ENCODE peak calls at places on chromosomes 16 and 17, in five cellular contexts. S is breast epithelium, N is uterus, V is sigmoid colon, B is A549. Z is an unnamed sample. For H3K4me1 and H3K9me3, the result is how much of the 10 kb centered on the place peaks cover.

GRCh38 chr16:57265850-57266530 is 18.5 kb downstream of the PLLP start:
- DNase-seq in S (peak), N (no peak), V (no peak), B (no peak), Z (peak)

GRCh38 chr16:81600275-81600674 is 155.7 kb downstream of the CMIP start:
- DNase-seq in S (no peak), N (no peak), V (no peak), B (no peak), Z (no peak)

GRCh38 chr17:57879437-57880085 is 29.7 kb upstream of the MRPS23 start:
- DNase-seq in S (no peak), N (no peak), V (no peak), B (peak), Z (no peak)

GRCh38 chr17:54408741-54409140 is 491.9 kb upstream of the TOM1L1 start:
- DNase-seq in S (no peak), N (no peak), V (no peak), B (no peak), Z (no peak)

GRCh38 chr17:69716571-69716970 is 302.1 kb downstream of the MAP2K6 start:
- DNase-seq in S (no peak), N (no peak), V (no peak), B (no peak), Z (no peak)

GRCh38 chr16:57137043-57137442 is 44.7 kb downstream of the CPNE2 start:
- DNase-seq in S (no peak), N (no peak), V (no peak), B (no peak), Z (no peak)

GRCh38 chr16:69083306-69083941 is 22.0 kb upstream of the HAS3 start:
- DNase-seq in S (no peak), N (no peak), V (no peak), B (no peak), Z (no peak)

GRCh38 chr16:57304169-57305061 is 19.9 kb upstream of the PLLP start:
- DNase-seq in S (peak), N (peak), V (peak), B (peak), Z (peak)

GRCh38 chr17:59355695-59356323 is 24.4 kb downstream of the YPEL2 start:
- DNase-seq in S (no peak), N (no peak), V (no peak), B (no peak), Z (no peak)

GRCh38 chr17:75398279-75398678 is 7.2 kb downstream of the GRB2 start:
- DNase-seq in S (no peak), N (no peak), V (no peak), B (no peak), Z (no peak)

GRCh38 chr17:75364078-75364477 is 41.4 kb downstream of the GRB2 start:
- DNase-seq in S (no peak), N (no peak), V (no peak), B (no peak), Z (no peak)

GRCh38 chr16:1991135-1991551 is 1.4 kb downstream of the SYNGR3 start:
- DNase-seq in S (no peak), N (no peak), V (no peak), B (no peak), Z (no peak)

GRCh38 chr16:57810197-57811024 is 8.1 kb upstream of the KIFC3 start:
- DNase-seq in S (peak), N (peak), V (peak), B (peak), Z (peak)

GRCh38 chr17:13395346-13395745 is 206.4 kb downstream of the HS3ST3A1 start:
- DNase-seq in S (no peak), N (no peak), V (no peak), B (no peak), Z (no peak)

GRCh38 chr17:66542183-66542966 is 240.0 kb downstream of the PRKCA start:
- DNase-seq in S (no peak), N (no peak), V (no peak), B (no peak), Z (no peak)

GRCh38 chr17:34566873-34567272 is 12.5 kb upstream of the TMEM132E start:
- DNase-seq in S (no peak), N (no peak), V (no peak), B (no peak), Z (no peak)

GRCh38 chr16:46972971-46973456 is 460 bp downstream of the DNAJA2 start:
- DNase-seq in S (peak), N (no peak), V (peak), B (no peak), Z (peak)

GRCh38 chr17:78722101-78722761 is 59.8 kb downstream of the CYTH1 start:
- DNase-seq in S (no peak), N (no peak), V (peak), B (no peak), Z (no peak)

GRCh38 chr16:82681592-82681991 is 54.8 kb downstream of the CDH13 start:
- DNase-seq in S (no peak), N (no peak), V (no peak), B (no peak), Z (no peak)

GRCh38 chr16:86099326-86099725 is 200.4 kb downstream of the IRF8 start:
- DNase-seq in S (no peak), N (no peak), V (peak), B (no peak), Z (no peak)

GRCh38 chr17:40338058-40338457 is 26.5 kb downstream of the GJD3 start:
- DNase-seq in S (no peak), N (no peak), V (no peak), B (no peak), Z (no peak)
- H3K4me1 ChIP-seq in S (under half), N (under half), V (under half), B (half or more), Z (half or more)

GRCh38 chr16:88003316-88003715 is 52.1 kb downstream of the BANP start:
- DNase-seq in S (no peak), N (no peak), V (peak), B (no peak), Z (no peak)

GRCh38 chr16:88005968-88006367 is 54.7 kb downstream of the BANP start:
- DNase-seq in S (no peak), N (no peak), V (peak), B (no peak), Z (no peak)

GRCh38 chr16:88004391-88004790 is 53.2 kb downstream of the BANP start:
- DNase-seq in S (no peak), N (no peak), V (peak), B (no peak), Z (no peak)

GRCh38 chr16:88003736-88004135 is 52.5 kb downstream of the BANP start:
- DNase-seq in S (no peak), N (no peak), V (peak), B (no peak), Z (no peak)

DNA sequence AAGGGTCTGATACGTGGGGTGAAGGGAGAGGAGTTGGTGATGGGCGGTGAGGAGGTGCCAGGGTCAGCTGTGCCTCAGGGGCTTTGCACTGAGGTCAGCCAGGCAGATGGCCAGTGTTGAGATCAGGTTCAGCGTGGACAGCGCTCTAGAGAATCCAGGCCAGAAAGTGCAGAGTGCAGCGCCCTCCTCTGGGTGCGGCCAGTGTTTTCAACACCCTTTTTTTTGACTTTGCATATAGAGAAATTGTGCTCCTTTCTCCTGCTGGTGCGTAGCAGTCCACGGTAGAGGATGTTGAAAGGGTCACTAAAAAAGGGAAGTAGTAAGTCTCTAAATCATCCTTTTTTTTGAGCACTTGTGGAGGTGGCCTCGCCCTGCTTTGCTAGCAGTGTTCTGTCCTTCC is 53.9 kb downstream of the BANP start:
- DNase-seq in S (no peak), N (no peak), V (peak), B (no peak), Z (no peak)
- TF ChIP-seq CTCF in S (no peak), N (no peak), V (no peak), B (peak), Z (no peak)

GRCh38 chr17:22669721-22670120 is 977.4 kb downstream of the KCNJ18 start:
- DNase-seq in S (no peak), N (no peak), V (no peak), B (no peak), Z (no peak)

GRCh38 chr17:22671110-22671509 is 978.8 kb downstream of the KCNJ18 start:
- DNase-seq in S (no peak), N (no peak), V (no peak), B (no peak), Z (no peak)
- H3K9me3 ChIP-seq in S (under half), N (under half), V (under half), B (under half), Z (under half)

GRCh38 chr16:3800019-3800418 is 80.5 kb downstream of the CREBBP start:
- DNase-seq in S (no peak), N (no peak), V (no peak), B (no peak), Z (no peak)

GRCh38 chr16:3798827-3799226 is 81.5 kb upstream of the TRAP1 start:
- DNase-seq in S (no peak), N (no peak), V (no peak), B (no peak), Z (no peak)

GRCh38 chr16:3797904-3798811 is 80.8 kb upstream of the TRAP1 start:
- DNase-seq in S (no peak), N (peak), V (no peak), B (no peak), Z (no peak)

GRCh38 chr16:3800477-3801270 is 79.8 kb downstream of the CREBBP start:
- DNase-seq in S (no peak), N (no peak), V (no peak), B (no peak), Z (no peak)

DNA sequence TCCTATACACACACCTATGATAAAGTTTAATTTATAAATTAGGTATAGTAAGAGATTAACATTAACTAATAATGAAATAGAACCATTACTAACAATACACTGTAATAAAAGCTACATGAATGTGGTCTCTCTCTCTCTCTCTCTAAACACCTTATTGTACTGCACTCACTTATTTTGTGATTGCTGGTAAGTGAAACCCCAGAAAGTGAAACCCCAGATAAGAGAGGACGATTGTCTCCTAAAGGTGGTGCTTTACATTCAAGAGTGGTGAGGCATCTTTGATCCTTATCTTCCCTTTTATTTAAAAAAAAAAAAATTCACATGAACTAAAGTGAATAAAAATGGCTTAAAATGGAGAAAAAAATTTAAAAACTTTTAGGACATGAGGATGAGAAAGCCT is 80.1 kb upstream of the TRAP1 start:
- DNase-seq in S (no peak), N (no peak), V (no peak), B (no peak), Z (no peak)
- H3K4me1 ChIP-seq in S (under half), N (under half), V (under half), B (under half), Z (half or more)

GRCh38 chr17:44878627-44879221 is 20.5 kb downstream of the EFTUD2 start:
- DNase-seq in S (no peak), N (peak), V (no peak), B (peak), Z (peak)
- TF ChIP-seq CTCF in S (peak), N (peak), V (peak), B (peak), Z (peak)

DNA sequence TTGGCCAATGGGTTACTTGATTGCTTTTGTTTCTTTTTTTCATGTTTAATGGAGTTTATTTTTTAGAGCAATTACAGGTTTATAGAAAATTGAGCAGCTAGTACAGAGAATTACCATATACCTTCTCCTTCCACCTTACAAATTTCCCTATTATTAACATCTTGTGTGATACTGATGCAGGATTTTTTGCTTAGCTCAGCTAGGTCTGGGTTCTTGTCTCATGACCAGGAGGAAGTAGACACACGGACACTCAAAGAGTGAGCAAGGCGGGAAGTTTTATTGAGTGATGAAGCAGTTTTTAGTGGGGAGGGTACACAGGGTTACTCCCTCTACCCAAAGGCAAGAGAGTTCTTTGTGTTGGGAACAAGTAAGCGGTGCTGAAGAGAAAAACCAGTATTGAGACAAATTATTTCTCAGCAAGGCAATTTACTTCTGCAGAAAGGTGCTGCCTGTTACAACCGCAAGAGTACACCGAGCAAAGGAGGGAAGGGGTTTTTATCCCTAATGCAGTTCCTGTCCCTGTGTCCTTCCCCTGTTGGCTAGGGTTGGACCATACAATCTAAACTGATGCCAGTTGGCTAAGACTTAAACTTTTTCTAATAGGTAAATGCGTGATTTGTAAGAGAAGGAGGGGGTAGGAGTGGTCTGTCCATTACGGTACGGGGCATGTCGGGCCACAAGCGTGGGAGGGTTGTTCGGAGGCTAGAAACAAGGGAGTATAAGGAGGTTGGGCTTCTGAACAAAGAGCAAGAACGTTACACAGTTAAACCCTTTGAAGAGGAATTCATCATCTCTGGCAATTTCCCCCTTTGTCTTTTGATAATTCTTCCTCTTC is 26.9 kb downstream of the SEC14L1 start:
- DNase-seq in S (no peak), N (no peak), V (no peak), B (no peak), Z (no peak)
- H3K9me3 ChIP-seq in S (under half), N (under half), V (under half), B (under half), Z (under half)